ENCODE peak calls at places on chromosome 13, in six cellular contexts. A is T-cell, O is K562, G is Right ventricle myocardium superior, M is pancreas, C is left lung. R is an unnamed sample.

GRCh38 chr13:80037505-80037888 is 303.4 kb downstream of the SPRY2 start:
- ATAC-seq in C (peak; percentile 37), A (no peak), O (no peak), M (no peak), G (no peak), R (peak; percentile 77)

GRCh38 chr13:76967031-76967430 is 18.7 kb downstream of the ACOD1 start:
- ATAC-seq in A (no peak), M (no peak), O (no peak), G (no peak), C (no peak), R (no peak)

GRCh38 chr13:27522847-27523246 is 72.5 kb upstream of the MTIF3 start:
- ATAC-seq in A (no peak), C (peak; percentile 45), O (no peak), G (no peak), M (no peak), R (no peak)

GRCh38 chr13:51729853-51730553 is 74.0 kb downstream of the DHRS12 start:
- ATAC-seq in G (peak; percentile 56), C (peak; percentile 65), A (no peak), O (no peak), M (peak; percentile 27), R (peak; percentile 52)

GRCh38 chr13:22196777-22197176 is 525.9 kb downstream of the FGF9 start:
- ATAC-seq in O (no peak), A (no peak), M (peak; percentile 45), G (no peak), C (no peak), R (no peak)

GRCh38 chr13:21986602-21987001 is 315.7 kb downstream of the FGF9 start:
- ATAC-seq in A (no peak), G (peak; percentile 94), M (peak; percentile 65), O (no peak), C (peak; percentile 86), R (no peak)

GRCh38 chr13:28754698-28755545 is 36.2 kb upstream of the SLC46A3 start:
- ATAC-seq in G (peak; percentile 50), M (peak; percentile 24), O (peak; percentile 76), A (no peak), C (peak; percentile 78), R (peak; percentile 35)

GRCh38 chr13:32147193-32147592 is 115.6 kb downstream of the FRY start:
- ATAC-seq in M (no peak), A (no peak), C (no peak), O (no peak), G (no peak), R (no peak)

GRCh38 chr13:57003682-57004081 is 137.0 kb upstream of the PRR20A start:
- ATAC-seq in A (no peak), G (no peak), O (no peak), M (no peak), C (no peak), R (no peak)

GRCh38 chr13:109743706-109744453 is 42.5 kb downstream of the IRS2 start:
- ATAC-seq in G (peak; percentile 50), M (peak; percentile 70), A (peak; percentile 49), O (peak; percentile 47), C (peak; percentile 54), R (peak; percentile 67)

GRCh38 chr13:39013462-39013861 is 22.8 kb upstream of the STOML3 start:
- ATAC-seq in A (no peak), G (no peak), C (no peak), O (no peak), M (no peak), R (no peak)

GRCh38 chr13:102235689-102236088 is 166.2 kb downstream of the FGF14 start:
- ATAC-seq in A (no peak), O (no peak), M (no peak), G (no peak), C (no peak), R (no peak)

GRCh38 chr13:69681722-69682121 is 425.9 kb upstream of the ATXN8OS start:
- ATAC-seq in G (no peak), M (no peak), O (no peak), C (no peak), A (no peak), R (no peak)

GRCh38 chr13:40309881-40310280 is 356.6 kb downstream of the FOXO1 start:
- ATAC-seq in O (no peak), A (no peak), C (no peak), M (no peak), G (no peak), R (no peak)

GRCh38 chr13:51861728-51862300 is at the start of gene CCDC70:
- ATAC-seq in C (no peak), O (peak; percentile 65), A (no peak), G (no peak), M (no peak), R (no peak)

GRCh38 chr13:114161028-114161556 is 18.0 kb upstream of the CFAP97D2 start:
- ATAC-seq in M (no peak), O (no peak), G (no peak), C (no peak), A (no peak), R (peak; percentile 34)

GRCh38 chr13:71801781-71802180 is 65.2 kb downstream of the DACH1 start:
- ATAC-seq in C (no peak), G (no peak), O (no peak), M (peak; percentile 53), A (no peak), R (no peak)

GRCh38 chr13:75715598-75716523 is 79.7 kb downstream of the LMO7 start:
- ATAC-seq in G (no peak), O (no peak), M (peak; percentile 58), A (no peak), C (peak; percentile 9), R (peak; percentile 63)

GRCh38 chr13:43936630-43937029 is 56.9 kb downstream of the LACC1 start:
- ATAC-seq in A (no peak), C (no peak), M (peak; percentile 41), G (peak; percentile 36), O (no peak), R (no peak)

GRCh38 chr13:20828540-20829364 is 55.0 kb upstream of the EEF1AKMT1 start:
- ATAC-seq in M (peak; percentile 82), C (peak; percentile 88), O (peak; percentile 59), A (peak; percentile 86), G (peak; percentile 57), R (peak; percentile 47)

GRCh38 chr13:45696610-45697226 is 5.4 kb upstream of the CBY2 start:
- ATAC-seq in O (no peak), C (peak; percentile 33), G (no peak), A (no peak), M (no peak), R (no peak)

GRCh38 chr13:79581870-79582315 is 100.9 kb downstream of the NDFIP2 start:
- ATAC-seq in A (no peak), G (peak; percentile 49), M (no peak), C (no peak), O (no peak), R (peak; percentile 77)

GRCh38 chr13:100184095-100184494 is 95.2 kb downstream of the PCCA start:
- ATAC-seq in C (no peak), G (no peak), A (no peak), M (no peak), O (no peak), R (no peak)

GRCh38 chr13:109955598-109955997 is 169.2 kb upstream of the IRS2 start:
- ATAC-seq in A (no peak), G (peak; percentile 63), O (no peak), M (no peak), C (peak; percentile 51), R (no peak)

GRCh38 chr13:23992722-23993438 is 95.6 kb upstream of the C1QTNF9B start:
- ATAC-seq in A (no peak), M (no peak), G (peak; percentile 75), C (no peak), O (no peak), R (no peak)

GRCh38 chr13:44174769-44175425 is 198.7 kb upstream of the SERP2 start:
- ATAC-seq in O (peak; percentile 87), G (peak; percentile 66), C (peak; percentile 73), M (no peak), A (no peak), R (peak; percentile 39)

GRCh38 chr13:45310341-45311138 is 30.4 kb downstream of the TPT1 start:
- ATAC-seq in M (no peak), C (no peak), A (no peak), G (no peak), O (no peak), R (no peak)

GRCh38 chr13:37075164-37075563 is 15.7 kb upstream of the SUPT20H start:
- ATAC-seq in C (no peak), A (no peak), G (no peak), O (no peak), M (no peak), R (no peak)

GRCh38 chr13:46983881-46984280 is 87.0 kb upstream of the HTR2A start:
- ATAC-seq in A (no peak), O (no peak), C (peak; percentile 87), G (no peak), M (no peak), R (peak; percentile 97)

GRCh38 chr13:36543671-36544070 is 111.4 kb downstream of the CCNA1 start:
- ATAC-seq in O (no peak), G (peak; percentile 86), A (no peak), C (no peak), M (peak; percentile 76), R (no peak)

GRCh38 chr13:43284162-43284561 is 260.8 kb downstream of the DNAJC15 start:
- ATAC-seq in O (no peak), A (no peak), M (no peak), C (no peak), G (no peak), R (no peak)

GRCh38 chr13:34678154-34678553 is 263.9 kb upstream of the NBEA start:
- ATAC-seq in M (no peak), O (no peak), C (no peak), G (no peak), A (no peak), R (no peak)

GRCh38 chr13:39317284-39317683 is 279.0 kb downstream of the NHLRC3 start:
- ATAC-seq in C (peak; percentile 83), A (no peak), O (no peak), M (peak; percentile 49), G (peak; percentile 86), R (no peak)